ENCODE peak calls at places on chromosome 3, in seven cellular contexts. G, U, Z, B, E, I and D are unnamed samples.

GRCh38 chr3:88137836-88138235 is 11.9 kb upstream of the C3orf38 start:
- DNase-seq in G (no peak), U (no peak), Z (peak), B (peak), E (no peak), I (no peak), D (no peak)

GRCh38 chr3:114112696-114113095 is 56.2 kb downstream of the QTRT2 start:
- DNase-seq in G (no peak), U (no peak), Z (peak), B (no peak), E (peak), I (no peak), D (no peak)

GRCh38 chr3:190012314-190012782 is 108.3 kb downstream of the P3H2 start:
- DNase-seq in G (no peak), U (peak), Z (peak), B (peak), E (peak), I (no peak), D (peak)

GRCh38 chr3:111954228-111954990 is 24.4 kb upstream of the ABHD10 start:
- DNase-seq in G (peak), U (no peak), Z (no peak), B (no peak), E (no peak), I (no peak), D (no peak)

GRCh38 chr3:152977356-152977755 is 142.4 kb downstream of the P2RY1 start:
- DNase-seq in G (no peak), U (no peak), Z (no peak), B (no peak), E (peak), I (no peak), D (no peak)

GRCh38 chr3:123229145-123229544 is 27.4 kb downstream of the SEC22A start:
- DNase-seq in G (no peak), U (no peak), Z (peak), B (peak), E (peak), I (no peak), D (peak)

GRCh38 chr3:195182470-195182795 is 88.5 kb downstream of the XXYLT1 start:
- DNase-seq in G (no peak), U (no peak), Z (peak), B (peak), E (peak), I (no peak), D (peak)

GRCh38 chr3:32181370-32181769 is 57.1 kb upstream of the CMTM8 start:
- DNase-seq in G (no peak), U (no peak), Z (no peak), B (no peak), E (no peak), I (no peak), D (peak)

GRCh38 chr3:13197281-13197680 is 124.1 kb upstream of the IQSEC1 start:
- DNase-seq in G (no peak), U (no peak), Z (no peak), B (no peak), E (no peak), I (peak), D (no peak)

GRCh38 chr3:57298041-57298440 is 5.6 kb upstream of the ASB14 start:
- DNase-seq in G (no peak), U (peak), Z (peak), B (peak), E (peak), I (no peak), D (no peak)

GRCh38 chr3:46202476-46202875 is 5.6 kb downstream of the CCR1 start:
- DNase-seq in G (no peak), U (no peak), Z (no peak), B (no peak), E (no peak), I (no peak), D (no peak)

GRCh38 chr3:44795197-44795596 is 33.6 kb downstream of the KIF15 start:
- DNase-seq in G (peak), U (no peak), Z (no peak), B (peak), E (peak), I (no peak), D (no peak)

GRCh38 chr3:70989174-70989573 is 594.4 kb downstream of the FOXP1 start:
- DNase-seq in G (no peak), U (no peak), Z (peak), B (peak), E (peak), I (no peak), D (no peak)

GRCh38 chr3:30193625-30194044 is 412.8 kb upstream of the TGFBR2 start:
- DNase-seq in G (no peak), U (no peak), Z (no peak), B (no peak), E (no peak), I (no peak), D (no peak)

GRCh38 chr3:148881286-148881685 is 16.2 kb downstream of the CPA3 start:
- DNase-seq in G (no peak), U (no peak), Z (peak), B (peak), E (no peak), I (no peak), D (no peak)

GRCh38 chr3:120022729-120023128 is 71.5 kb downstream of the GSK3B start:
- DNase-seq in G (peak), U (no peak), Z (peak), B (peak), E (peak), I (no peak), D (no peak)

GRCh38 chr3:99954914-99955644 is 137.4 kb downstream of the CMSS1 start:
- DNase-seq in G (no peak), U (no peak), Z (no peak), B (no peak), E (no peak), I (no peak), D (no peak)

GRCh38 chr3:152976232-152976631 is 141.3 kb downstream of the P2RY1 start:
- DNase-seq in G (no peak), U (no peak), Z (no peak), B (no peak), E (no peak), I (no peak), D (no peak)

GRCh38 chr3:114880078-114880477 is 267.0 kb downstream of the ZBTB20 start:
- DNase-seq in G (no peak), U (no peak), Z (no peak), B (peak), E (no peak), I (peak), D (no peak)